ENCODE peak calls at places on chromosomes 2 and 18, in eight cellular contexts. S is Peyer's patch, U is ovary, C is body of pancreas, F is breast epithelium, B is tibial nerve, V is uterus, A is A549. Q is an unnamed sample. For H3K4me1, the result is how much of the 10 kb centered on the place peaks cover.

GRCh38 chr2:240560084-240560479 is at the start of gene DUSP28:
- DNase-seq in F (peak), V (peak), A (peak), S (peak), C (peak), B (peak), U (peak), Q (peak)

GRCh38 chr18:6624271-6624670 is 105.2 kb upstream of the ARHGAP28 start:
- DNase-seq in U (no peak), C (no peak), S (no peak), V (no peak), A (no peak), B (no peak), F (no peak), Q (no peak)

GRCh38 chr2:203490391-203490790 is 44.7 kb downstream of the RAPH1 start:
- DNase-seq in B (no peak), U (no peak), S (no peak), A (no peak), C (no peak), V (no peak), F (no peak), Q (no peak)

GRCh38 chr2:102826904-102827303 is 65.1 kb downstream of the TMEM182 start:
- DNase-seq in A (no peak), B (no peak), C (peak), F (no peak), S (no peak), U (no peak), V (no peak), Q (no peak)

GRCh38 chr18:79329786-79330185 is 65.9 kb upstream of the NFATC1 start:
- DNase-seq in A (no peak), C (no peak), F (no peak), V (no peak), U (no peak), B (no peak), S (no peak), Q (no peak)

GRCh38 chr2:25252291-25253152 is 84.1 kb upstream of the POMC start:
- DNase-seq in A (peak), V (peak), S (peak), F (no peak), B (peak), C (peak), U (peak), Q (peak)

GRCh38 chr2:68141875-68142274 is 15.8 kb upstream of the PNO1 start:
- DNase-seq in F (no peak), A (no peak), V (no peak), C (no peak), S (no peak), U (no peak), B (no peak), Q (no peak)

GRCh38 chr18:50638623-50639398 is 78.9 kb downstream of the MAPK4 start:
- DNase-seq in S (no peak), V (no peak), B (no peak), C (no peak), U (no peak), F (no peak), A (no peak), Q (no peak)

GRCh38 chr2:181466661-181467576 is 9.7 kb downstream of the ITGA4 start:
- DNase-seq in V (peak), A (peak), F (peak), U (peak), B (peak), C (peak), S (peak), Q (peak)

GRCh38 chr2:110854355-110855081 is 122.1 kb downstream of the ACOXL start:
- DNase-seq in F (no peak), B (no peak), S (no peak), A (peak), V (no peak), U (no peak), C (no peak), Q (no peak)

GRCh38 chr2:3610415-3610814 is 15.5 kb downstream of the COLEC11 start:
- DNase-seq in A (no peak), S (peak), V (no peak), U (no peak), C (no peak), F (no peak), B (no peak), Q (no peak)

GRCh38 chr2:240480834-240481623 is 45.6 kb downstream of the GPC1 start:
- DNase-seq in A (no peak), V (no peak), B (no peak), F (peak), U (no peak), C (no peak), S (no peak), Q (no peak)

GRCh38 chr2:207970138-207970824 is 55.0 kb downstream of the PLEKHM3 start:
- DNase-seq in U (no peak), F (no peak), S (no peak), A (no peak), V (no peak), B (no peak), C (no peak), Q (no peak)

GRCh38 chr2:204003276-204003985 is 66.9 kb downstream of the ICOS start:
- DNase-seq in S (no peak), A (no peak), V (no peak), U (no peak), C (no peak), B (no peak), F (no peak), Q (no peak)

GRCh38 chr18:63199743-63200241 is 119.8 kb downstream of the BCL2 start:
- DNase-seq in F (no peak), B (no peak), S (no peak), A (no peak), U (no peak), V (no peak), C (no peak), Q (no peak)

GRCh38 chr2:101983486-101983885 is 8.3 kb upstream of the IL1R2 start:
- DNase-seq in S (no peak), V (no peak), F (no peak), B (no peak), A (no peak), U (no peak), C (no peak), Q (no peak)

GRCh38 chr2:209653164-209653563 is 118.5 kb upstream of the UNC80 start:
- DNase-seq in V (no peak), A (no peak), F (no peak), U (no peak), C (no peak), B (no peak), S (no peak), Q (no peak)

GRCh38 chr2:203740741-203741363 is 34.4 kb downstream of the CD28 start:
- DNase-seq in B (no peak), F (no peak), A (no peak), V (no peak), S (no peak), U (no peak), C (no peak), Q (no peak)

GRCh38 chr2:110804915-110805314 is 72.5 kb downstream of the ACOXL start:
- DNase-seq in C (no peak), U (no peak), B (no peak), F (no peak), A (no peak), V (no peak), S (no peak), Q (no peak)

GRCh38 chr2:80393996-80394395 is 89.4 kb upstream of the LRRTM1 start:
- DNase-seq in A (no peak), F (no peak), B (no peak), U (no peak), C (no peak), V (no peak), S (no peak), Q (no peak)

GRCh38 chr2:218257390-218257981 is 3.3 kb upstream of the GPBAR1 start:
- DNase-seq in U (no peak), B (no peak), V (no peak), C (peak), F (no peak), A (peak), S (no peak), Q (no peak)

GRCh38 chr2:95361216-95361980 is 41.1 kb upstream of the FAHD2A start:
- DNase-seq in A (no peak), F (no peak), U (no peak), V (no peak), B (no peak), S (no peak), C (no peak), Q (no peak)

GRCh38 chr2:237886702-237887481 is 27.5 kb downstream of the RAMP1 start:
- DNase-seq in F (no peak), V (peak), C (peak), U (peak), B (peak), S (peak), A (no peak), Q (no peak)

GRCh38 chr2:240395896-240396622 is 39.4 kb upstream of the GPC1 start:
- DNase-seq in B (no peak), F (no peak), A (no peak), C (no peak), V (no peak), S (peak), U (peak), Q (no peak)

GRCh38 chr2:200396726-200397348 is 90.3 kb downstream of the SPATS2L start:
- DNase-seq in V (no peak), C (no peak), A (no peak), B (no peak), U (no peak), S (no peak), F (no peak), Q (no peak)

GRCh38 chr2:12839339-12839738 is 122.6 kb downstream of the TRIB2 start:
- DNase-seq in F (no peak), C (no peak), U (no peak), A (no peak), V (no peak), B (no peak), S (no peak), Q (no peak)

GRCh38 chr2:48116518-48116917 is 210.2 kb upstream of the FBXO11 start:
- DNase-seq in U (no peak), A (no peak), F (no peak), S (no peak), C (no peak), V (no peak), B (no peak), Q (no peak)

GRCh38 chr2:47246646-47247045 is 91.5 kb upstream of the STPG4 start:
- DNase-seq in F (no peak), S (no peak), C (no peak), V (no peak), A (no peak), B (no peak), U (no peak), Q (no peak)

GRCh38 chr18:21063011-21063410 is 48.6 kb downstream of the ROCK1 start:
- DNase-seq in A (no peak), U (no peak), B (no peak), C (no peak), S (no peak), F (no peak), V (no peak), Q (no peak)

GRCh38 chr2:137566387-137566786 is 397.9 kb upstream of the HNMT start:
- DNase-seq in B (no peak), F (no peak), C (no peak), A (no peak), V (no peak), U (no peak), S (no peak), Q (no peak)

GRCh38 chr2:53033416-53033815 is 734.2 kb upstream of the CHAC2 start:
- DNase-seq in F (no peak), U (no peak), V (no peak), S (no peak), B (no peak), C (no peak), A (no peak), Q (no peak)

GRCh38 chr2:240568678-240569522 is 616 bp downstream of the RNPEPL1 start:
- DNase-seq in S (peak), B (no peak), V (peak), U (peak), F (peak), C (peak), A (peak), Q (peak)

GRCh38 chr2:74864728-74865722 is 31.1 kb downstream of the HK2 start:
- DNase-seq in A (no peak), S (no peak), V (no peak), C (no peak), B (no peak), U (peak), F (peak), Q (no peak)

GRCh38 chr2:10006248-10007147 is 36.9 kb upstream of the KLF11 start:
- DNase-seq in U (no peak), V (no peak), B (no peak), S (peak), F (no peak), C (peak), A (no peak), Q (peak)

GRCh38 chr2:3718679-3719078 is 15.3 kb downstream of the DCDC2C start:
- DNase-seq in A (no peak), S (no peak), F (no peak), V (no peak), B (no peak), C (no peak), U (no peak), Q (no peak)

GRCh38 chr2:113233593-113234550 is 44.8 kb downstream of the PAX8 start:
- DNase-seq in V (no peak), F (no peak), S (no peak), C (no peak), B (no peak), U (no peak), A (peak), Q (no peak)

GRCh38 chr2:234290671-234291070 is 206.2 kb downstream of the ARL4C start:
- DNase-seq in U (no peak), S (no peak), B (no peak), C (peak), A (no peak), F (no peak), V (no peak), Q (peak)

GRCh38 chr2:120736955-120737801 is 1.5 kb downstream of the GLI2 start:
- DNase-seq in S (no peak), C (no peak), F (no peak), V (peak), B (no peak), U (peak), A (peak), Q (no peak)

GRCh38 chr2:127388423-127389164 is 819 bp upstream of the MAP3K2 start:
- DNase-seq in A (no peak), V (no peak), C (no peak), U (no peak), S (no peak), F (no peak), B (no peak), Q (no peak)

GRCh38 chr2:127384529-127384928 is 3.2 kb downstream of the MAP3K2 start:
- DNase-seq in C (no peak), V (no peak), B (no peak), S (no peak), F (no peak), A (no peak), U (no peak), Q (no peak)

GRCh38 chr2:127386246-127386645 is 1.5 kb downstream of the MAP3K2 start:
- DNase-seq in S (no peak), B (no peak), U (no peak), C (no peak), A (no peak), F (no peak), V (no peak), Q (no peak)

GRCh38 chr2:127387655-127388422 is at the start of gene MAP3K2:
- DNase-seq in V (peak), A (peak), F (peak), U (peak), S (peak), C (peak), B (peak), Q (peak)

GRCh38 chr2:127386764-127387654 is 766 bp downstream of the MAP3K2 start:
- DNase-seq in B (peak), U (peak), S (peak), C (peak), F (peak), V (peak), A (peak), Q (peak)
- TF ChIP-seq POLR2A in B (no peak), U (no peak), S (no peak), C (no peak), F (no peak), V (no peak), A (no peak), Q (no peak)

GRCh38 chr2:16684676-16685339 is 19.2 kb upstream of the CYRIA start:
- DNase-seq in F (no peak), V (no peak), S (no peak), C (no peak), U (no peak), A (no peak), B (no peak), Q (no peak)
- H3K4me1 ChIP-seq in F (under half), V (under half), S (under half), C (under half), U (under half), A (under half), B (under half), Q (under half)

DNA sequence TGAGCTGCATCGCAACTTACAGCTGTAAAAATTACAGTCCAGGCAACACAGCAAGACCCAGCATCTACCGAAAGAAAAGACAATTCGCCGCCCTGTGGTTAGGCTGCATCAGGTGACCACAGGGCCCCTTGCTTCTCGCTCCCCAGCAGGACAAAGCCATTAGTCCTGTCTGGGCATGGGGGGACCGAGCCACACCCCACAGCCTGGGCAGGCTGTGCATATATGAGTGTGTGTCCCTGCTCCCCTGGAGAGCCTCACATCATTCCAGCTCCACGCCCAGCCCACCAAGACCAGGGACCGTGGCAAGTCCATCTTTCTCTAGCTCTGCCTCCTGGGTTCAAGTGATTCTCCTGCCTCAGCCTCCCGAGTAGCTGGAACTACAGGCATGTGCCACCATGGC is 33.9 kb downstream of the SNORC start:
- DNase-seq in S (no peak), V (no peak), A (no peak), C (no peak), U (no peak), B (no peak), F (no peak), Q (no peak)
- H3K27ac ChIP-seq in S (no peak), V (no peak), A (peak), C (no peak), U (no peak), B (no peak), F (no peak), Q (no peak)

GRCh38 chr18:35409921-35410320 is 32.8 kb upstream of the ZNF396 start:
- DNase-seq in F (no peak), S (no peak), A (peak), C (no peak), V (no peak), U (no peak), B (no peak), Q (no peak)
- TF ChIP-seq POLR2A in F (no peak), S (no peak), A (no peak), C (no peak), V (no peak), U (no peak), B (no peak), Q (no peak)

GRCh38 chr2:231684314-231685223 is 23.8 kb upstream of the PTMA start:
- DNase-seq in S (no peak), U (no peak), V (no peak), C (peak), A (no peak), B (no peak), F (no peak), Q (no peak)
- H3K4me1 ChIP-seq in S (under half), U (under half), V (under half), C (under half), A (under half), B (under half), F (under half), Q (under half)

GRCh38 chr18:46356278-46357033 is 252.3 kb downstream of the HAUS1 start:
- DNase-seq in F (no peak), B (no peak), S (no peak), V (no peak), C (no peak), U (no peak), A (no peak), Q (no peak)
- H3K27ac ChIP-seq in F (no peak), B (no peak), S (no peak), V (no peak), C (no peak), U (no peak), A (no peak), Q (no peak)

GRCh38 chr18:12308386-12309100 is 502 bp downstream of the TUBB6 start:
- DNase-seq in C (peak), U (peak), V (peak), A (peak), B (peak), F (peak), S (peak), Q (peak)
- TF ChIP-seq POLR2A in C (peak), U (peak), V (peak), A (no peak), B (peak), F (peak), S (no peak), Q (peak)

GRCh38 chr2:190409616-190410015 is 1.5 kb downstream of the MFSD6 start:
- DNase-seq in V (no peak), F (no peak), C (no peak), U (no peak), A (no peak), S (no peak), B (no peak), Q (no peak)
- H3K4me1 ChIP-seq in V (under half), F (under half), C (under half), U (under half), A (under half), S (under half), B (under half), Q (under half)

DNA sequence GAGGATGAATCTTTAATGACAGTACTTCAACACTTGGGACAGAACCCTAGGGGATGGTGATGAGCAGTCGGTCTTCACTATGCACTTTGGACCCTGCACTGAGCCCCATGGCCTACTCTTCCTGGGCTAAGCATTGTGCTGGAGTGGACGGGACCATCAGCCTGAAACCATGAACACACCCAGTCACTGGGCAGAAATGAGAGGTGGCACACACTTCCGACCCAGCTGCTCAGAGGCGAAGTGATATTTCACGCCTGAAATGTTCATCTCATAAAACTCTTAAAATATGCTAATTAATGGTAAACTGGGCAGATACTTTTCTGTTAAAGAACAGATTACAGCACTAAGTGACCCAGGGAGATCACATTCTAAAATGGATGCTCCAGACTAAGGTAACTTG is 150.3 kb upstream of the NDUFV2 start:
- DNase-seq in S (no peak), C (no peak), A (no peak), U (no peak), F (no peak), B (no peak), V (no peak), Q (no peak)
- H3K27ac ChIP-seq in S (no peak), C (no peak), A (no peak), U (no peak), F (no peak), B (no peak), V (no peak), Q (no peak)

GRCh38 chr18:46104128-46104911 is at the start of gene HAUS1:
- DNase-seq in U (peak), C (peak), S (peak), A (peak), F (peak), B (peak), V (peak), Q (peak)
- TF ChIP-seq POLR2A in U (peak), C (peak), S (peak), A (peak), F (peak), B (peak), V (peak), Q (peak)